ENCODE peak calls at places on chromosome 11, in nine cellular contexts. A is stimulated activated naive CD8-positive, alpha-beta T cell treated with anti-CD3 and anti-CD28 coated beads, Interleukin-15, amount 100 ng/mL, for 72 hours; P is Panc1; E is gastroesophageal sphincter; M is activated T-cell treated with anti-CD3 and anti-CD28 coated beads, Interleukin-2, amount 50 U/mL, for 72 hours; U is left colon; K is upper lobe of left lung; L is T-helper 17 cell; Z is left ventricle myocardium superior. O is an unnamed sample.

GRCh38 chr11:26675233-26675928 is 46.5 kb downstream of the SLC5A12 start:
- ATAC-seq in A (no peak), P (no peak), E (no peak), M (no peak), U (no peak), K (no peak), L (no peak), Z (no peak), O (no peak)

GRCh38 chr11:81772161-81772560 is 961.5 kb downstream of the FAM181B start:
- ATAC-seq in A (no peak), P (no peak), E (no peak), M (no peak), U (no peak), K (peak), L (no peak), Z (no peak), O (no peak)

GRCh38 chr11:132959663-132960062 is 572.6 kb downstream of the OPCML start:
- ATAC-seq in A (no peak), P (no peak), E (no peak), M (no peak), U (no peak), K (no peak), L (no peak), Z (no peak), O (no peak)

GRCh38 chr11:109046284-109046992 is 375.6 kb upstream of the C11orf87 start:
- ATAC-seq in A (no peak), P (no peak), E (no peak), M (no peak), U (no peak), K (no peak), L (no peak), Z (no peak), O (no peak)

GRCh38 chr11:101553891-101554292 is 29.9 kb downstream of the TRPC6 start:
- ATAC-seq in A (no peak), P (no peak), E (no peak), M (no peak), U (no peak), K (peak), L (peak), Z (no peak), O (no peak)

GRCh38 chr11:35302388-35302787 is 117.0 kb downstream of the SLC1A2 start:
- ATAC-seq in A (no peak), P (no peak), E (no peak), M (no peak), U (no peak), K (no peak), L (no peak), Z (no peak), O (no peak)

GRCh38 chr11:120630100-120630499 is 118.6 kb downstream of the GRIK4 start:
- ATAC-seq in A (no peak), P (no peak), E (no peak), M (no peak), U (no peak), K (no peak), L (no peak), Z (no peak), O (no peak)

GRCh38 chr11:35564246-35564595 is 38.8 kb upstream of the PAMR1 start:
- ATAC-seq in A (no peak), P (no peak), E (no peak), M (no peak), U (no peak), K (no peak), L (no peak), Z (no peak), O (no peak)

GRCh38 chr11:57357310-57357709 is 19.2 kb downstream of the P2RX3 start:
- ATAC-seq in A (no peak), P (no peak), E (no peak), M (no peak), U (no peak), K (no peak), L (no peak), Z (no peak), O (no peak)

GRCh38 chr11:10683429-10683828 is 10.1 kb downstream of the IRAG1 start:
- ATAC-seq in A (no peak), P (no peak), E (no peak), M (no peak), U (no peak), K (no peak), L (no peak), Z (no peak), O (no peak)

GRCh38 chr11:122113836-122114235 is 2.2 kb downstream of the BLID start:
- ATAC-seq in A (no peak), P (no peak), E (no peak), M (no peak), U (no peak), K (no peak), L (no peak), Z (no peak), O (no peak)

GRCh38 chr11:19467904-19468303 is 227.2 kb upstream of the E2F8 start:
- ATAC-seq in A (peak), P (no peak), E (no peak), M (no peak), U (no peak), K (no peak), L (no peak), Z (no peak), O (no peak)

GRCh38 chr11:85810521-85810870 is 445 bp downstream of the SYTL2 start:
- ATAC-seq in A (peak), P (peak), E (no peak), M (peak), U (peak), K (peak), L (peak), Z (no peak), O (peak)

GRCh38 chr11:27390959-27391326 is 27.9 kb upstream of the CCDC34 start:
- ATAC-seq in A (no peak), P (no peak), E (no peak), M (no peak), U (no peak), K (no peak), L (no peak), Z (no peak), O (no peak)

GRCh38 chr11:75100314-75100713 is 3.6 kb upstream of the OR2AT4 start:
- ATAC-seq in A (peak), P (peak), E (no peak), M (peak), U (no peak), K (no peak), L (peak), Z (no peak), O (peak)

GRCh38 chr11:106231591-106231990 is 154.1 kb downstream of the AASDHPPT start:
- ATAC-seq in A (no peak), P (no peak), E (no peak), M (no peak), U (no peak), K (no peak), L (no peak), Z (no peak), O (peak)

GRCh38 chr11:10622957-10623787 is 54.7 kb upstream of the LYVE1 start:
- ATAC-seq in A (no peak), P (no peak), E (no peak), M (peak), U (no peak), K (peak), L (peak), Z (peak), O (no peak)

GRCh38 chr11:130449996-130450419 is 1.6 kb downstream of the ADAMTS15 start:
- ATAC-seq in A (no peak), P (peak), E (peak), M (no peak), U (peak), K (peak), L (no peak), Z (peak), O (peak)

GRCh38 chr11:119380160-119380815 is 1.2 kb downstream of the USP2 start:
- ATAC-seq in A (no peak), P (no peak), E (no peak), M (no peak), U (no peak), K (peak), L (no peak), Z (no peak), O (no peak)

GRCh38 chr11:94067010-94067409 is 45.9 kb downstream of the HEPHL1 start:
- ATAC-seq in A (no peak), P (no peak), E (no peak), M (no peak), U (no peak), K (no peak), L (no peak), Z (no peak), O (no peak)

GRCh38 chr11:19577391-19577831 is 135.2 kb upstream of the NAV2 start:
- ATAC-seq in A (no peak), P (no peak), E (peak), M (no peak), U (no peak), K (peak), L (no peak), Z (peak), O (peak)

GRCh38 chr11:70333206-70333605 is 62.7 kb downstream of the PPFIA1 start:
- ATAC-seq in A (no peak), P (no peak), E (no peak), M (no peak), U (no peak), K (no peak), L (no peak), Z (peak), O (no peak)

GRCh38 chr11:119660166-119660720 is 68.8 kb downstream of the NECTIN1 start:
- ATAC-seq in A (no peak), P (no peak), E (no peak), M (no peak), U (no peak), K (no peak), L (no peak), Z (no peak), O (no peak)

GRCh38 chr11:66986178-66986545 is 11.1 kb downstream of the C11orf86 start:
- ATAC-seq in A (no peak), P (no peak), E (no peak), M (no peak), U (no peak), K (no peak), L (no peak), Z (peak), O (no peak)

GRCh38 chr11:93743316-93743715 is 1.8 kb downstream of the C11orf54 start:
- ATAC-seq in A (no peak), P (peak), E (no peak), M (no peak), U (no peak), K (no peak), L (no peak), Z (no peak), O (no peak)

GRCh38 chr11:45181595-45182550 is 35.4 kb downstream of the PRDM11 start:
- ATAC-seq in A (no peak), P (no peak), E (no peak), M (no peak), U (no peak), K (no peak), L (no peak), Z (peak), O (no peak)

GRCh38 chr11:44963948-44964347 is 13.3 kb upstream of the TP53I11 start:
- ATAC-seq in A (no peak), P (no peak), E (no peak), M (no peak), U (no peak), K (no peak), L (no peak), Z (no peak), O (no peak)

GRCh38 chr11:68663482-68664010 is 20.8 kb upstream of the GAL start:
- ATAC-seq in A (no peak), P (no peak), E (no peak), M (no peak), U (no peak), K (no peak), L (no peak), Z (no peak), O (no peak)

GRCh38 chr11:85517272-85517671 is 109.9 kb downstream of the DLG2 start:
- ATAC-seq in A (no peak), P (no peak), E (no peak), M (no peak), U (no peak), K (no peak), L (no peak), Z (no peak), O (no peak)

GRCh38 chr11:124717786-124718634 is 21.7 kb upstream of the NRGN start:
- ATAC-seq in A (peak), P (peak), E (peak), M (peak), U (peak), K (peak), L (peak), Z (peak), O (peak)

GRCh38 chr11:67117667-67118058 is 1.4 kb upstream of the KDM2A start:
- ATAC-seq in A (peak), P (peak), E (no peak), M (peak), U (no peak), K (peak), L (no peak), Z (no peak), O (no peak)

GRCh38 chr11:12382451-12382850 is 5.1 kb downstream of the PARVA start:
- ATAC-seq in A (no peak), P (no peak), E (no peak), M (no peak), U (no peak), K (no peak), L (no peak), Z (no peak), O (no peak)

GRCh38 chr11:1622076-1622475 is at the start of gene KRTAP5-4:
- ATAC-seq in A (no peak), P (peak), E (no peak), M (no peak), U (peak), K (no peak), L (no peak), Z (no peak), O (no peak)

GRCh38 chr11:57200937-57201336 is 19.2 kb downstream of the LRRC55 start:
- ATAC-seq in A (no peak), P (no peak), E (no peak), M (no peak), U (no peak), K (no peak), L (no peak), Z (peak), O (no peak)

GRCh38 chr11:14249121-14249963 is 109.6 kb downstream of the RRAS2 start:
- ATAC-seq in A (peak), P (peak), E (no peak), M (peak), U (peak), K (peak), L (peak), Z (peak), O (peak)

GRCh38 chr11:119509969-119510401 is 87.0 kb upstream of the THY1 start:
- ATAC-seq in A (peak), P (no peak), E (peak), M (peak), U (no peak), K (peak), L (peak), Z (peak), O (peak)

GRCh38 chr11:66626926-66627325 is 10.5 kb downstream of the RBM14 start:
- ATAC-seq in A (no peak), P (no peak), E (peak), M (no peak), U (no peak), K (peak), L (no peak), Z (peak), O (no peak)

O was measured in SK-N-SH treated with all-trans-retinoic acid at 6 μM for 48 hours.